ENCODE peak calls at places on chromosomes 1 and 21, in ten cellular contexts. D is endothelial cell of umbilical vein, R is MM.1S, M is heart right ventricle, C is neural progenitor cell, K is A673, T is colonic mucosa, V is aorta, U is hepatocyte, X is HAP-1. O is an unnamed sample. For H3K4me1, the result is how much of the 10 kb centered on the place peaks cover.

GRCh38 chr1:101174722-101175121 is 62.1 kb upstream of the S1PR1 start:
- DNase-seq in K (no peak), T (no peak), M (no peak), C (no peak), V (no peak), D (no peak), X (no peak), R (no peak), U (no peak), O (no peak)

GRCh38 chr1:230636575-230637163 is 5.6 kb upstream of the COG2 start:
- DNase-seq in R (no peak), D (no peak), X (no peak), C (no peak), M (no peak), T (no peak), V (no peak), K (no peak), U (no peak), O (no peak)

GRCh38 chr1:36934061-36934460 is 100.3 kb downstream of the GRIK3 start:
- DNase-seq in C (no peak), V (no peak), M (no peak), U (no peak), T (no peak), D (no peak), R (no peak), K (no peak), X (no peak), O (no peak)

GRCh38 chr21:9837946-9838801 is 683.2 kb upstream of the TPTE start:
- DNase-seq in C (no peak), K (no peak), U (peak), X (no peak), R (no peak), T (no peak), M (no peak), D (no peak), V (peak), O (no peak)

GRCh38 chr1:196152086-196152485 is 456.2 kb downstream of the KCNT2 start:
- DNase-seq in C (no peak), T (peak), U (peak), D (peak), V (no peak), M (no peak), K (no peak), R (peak), X (no peak), O (peak)

GRCh38 chr1:204806943-204807624 is 63.6 kb upstream of the NFASC start:
- DNase-seq in C (peak), M (peak), X (peak), T (peak), U (peak), K (peak), V (peak), D (peak), R (peak), O (peak)

GRCh38 chr21:31339736-31340135 is 4.3 kb downstream of the TIAM1 start:
- DNase-seq in M (no peak), R (no peak), V (no peak), C (no peak), T (no peak), X (no peak), D (no peak), K (no peak), U (no peak), O (no peak)

GRCh38 chr21:40707271-40707670 is 139.7 kb downstream of the DSCAM start:
- DNase-seq in D (no peak), V (no peak), M (no peak), K (no peak), T (no peak), C (no peak), X (no peak), R (no peak), U (no peak), O (no peak)

GRCh38 chr1:29352719-29353420 is 116.5 kb downstream of the PTPRU start:
- DNase-seq in T (no peak), R (no peak), U (no peak), M (no peak), D (no peak), X (no peak), V (no peak), K (no peak), C (no peak), O (no peak)

GRCh38 chr1:6631058-6631457 is 6.4 kb downstream of the THAP3 start:
- DNase-seq in K (no peak), M (no peak), R (no peak), C (no peak), U (no peak), T (no peak), D (no peak), V (no peak), X (no peak), O (no peak)

GRCh38 chr21:34319585-34319984 is 44.2 kb upstream of the KCNE2 start:
- DNase-seq in X (no peak), M (no peak), V (no peak), U (no peak), R (no peak), C (no peak), T (no peak), K (no peak), D (no peak), O (no peak)

GRCh38 chr21:17613242-17613676 is 558 bp upstream of the BTG3 start:
- DNase-seq in C (no peak), M (peak), V (peak), D (peak), X (no peak), U (peak), R (no peak), T (peak), K (peak), O (peak)

GRCh38 chr1:243495442-243496172 is 239.8 kb downstream of the SDCCAG8 start:
- DNase-seq in D (no peak), T (no peak), M (peak), V (no peak), X (no peak), U (peak), R (no peak), K (peak), C (no peak), O (no peak)

GRCh38 chr1:63795455-63795854 is 21.6 kb downstream of the ROR1 start:
- DNase-seq in T (no peak), D (no peak), K (no peak), V (no peak), X (no peak), M (no peak), R (no peak), C (no peak), U (no peak), O (no peak)

GRCh38 chr1:159869173-159869572 is 6.7 kb upstream of the VSIG8 start:
- DNase-seq in R (peak), C (no peak), T (no peak), U (no peak), D (no peak), K (no peak), V (no peak), X (no peak), M (no peak), O (no peak)

GRCh38 chr1:10510520-10511493 is 36.1 kb downstream of the PEX14 start:
- DNase-seq in D (peak), T (peak), V (no peak), M (no peak), K (peak), C (no peak), X (no peak), R (no peak), U (peak), O (peak)

GRCh38 chr1:154866257-154866994 is 3.7 kb downstream of the KCNN3 start:
- DNase-seq in T (no peak), R (no peak), C (no peak), X (no peak), V (no peak), D (no peak), K (no peak), U (no peak), M (no peak), O (no peak)

GRCh38 chr1:3501856-3502665 is 47.6 kb downstream of the ARHGEF16 start:
- DNase-seq in X (peak), M (peak), U (peak), T (peak), R (no peak), K (peak), D (peak), V (peak), C (peak), O (peak)

GRCh38 chr1:34792868-34793727 is at the start of gene GJA4:
- DNase-seq in V (peak), T (no peak), C (peak), M (peak), R (no peak), U (no peak), K (no peak), X (no peak), D (peak), O (no peak)

GRCh38 chr1:228081144-228081543 is 1.4 kb upstream of the ARF1 start:
- DNase-seq in C (no peak), D (no peak), X (no peak), T (no peak), V (peak), K (no peak), U (no peak), M (no peak), R (no peak), O (no peak)

GRCh38 chr1:8252266-8252951 is 65.5 kb upstream of the SLC45A1 start:
- DNase-seq in T (no peak), R (no peak), C (no peak), U (no peak), D (no peak), K (no peak), X (no peak), V (no peak), M (no peak), O (no peak)

GRCh38 chr1:8257621-8258020 is 60.3 kb upstream of the SLC45A1 start:
- DNase-seq in U (no peak), C (no peak), R (no peak), V (peak), X (no peak), K (no peak), D (no peak), M (no peak), T (no peak), O (no peak)

GRCh38 chr1:8256321-8256720 is 61.6 kb upstream of the SLC45A1 start:
- DNase-seq in U (no peak), D (no peak), K (no peak), M (no peak), T (no peak), C (no peak), X (no peak), V (no peak), R (no peak), O (no peak)

GRCh38 chr1:8259498-8260290 is 58.2 kb upstream of the SLC45A1 start:
- DNase-seq in M (no peak), K (no peak), C (no peak), V (peak), T (peak), R (no peak), X (no peak), U (peak), D (peak), O (peak)

DNA sequence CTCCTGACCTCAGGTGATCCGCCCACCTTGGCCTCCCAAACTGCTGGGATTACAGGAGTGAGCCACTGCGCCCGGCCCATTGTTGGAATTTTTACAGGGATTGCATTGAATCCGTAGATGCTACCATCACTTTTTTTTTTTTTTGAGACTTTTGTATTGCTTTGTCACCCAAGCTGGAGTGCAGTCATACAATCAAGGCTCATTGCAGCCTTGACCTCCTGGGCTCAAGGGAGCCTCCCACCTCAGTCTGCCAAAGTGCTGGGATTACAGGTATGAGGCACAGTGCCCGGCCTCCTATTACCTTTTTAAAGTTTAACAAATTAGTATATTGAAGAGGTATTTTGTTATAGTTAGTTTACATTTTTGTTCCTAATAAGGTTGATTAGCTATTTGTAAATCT is 62.2 kb upstream of the SLC45A1 start:
- DNase-seq in T (no peak), D (no peak), X (no peak), C (no peak), K (no peak), U (no peak), R (no peak), M (no peak), V (no peak), O (no peak)
- H3K4me1 ChIP-seq in T (under half), D (under half), X (under half), C (under half), K (under half), U (under half), R (under half), M (under half), V (under half), O (under half)

GRCh38 chr1:81808760-81809159 is 8.0 kb downstream of the ADGRL2 start:
- DNase-seq in M (no peak), D (no peak), K (peak), U (peak), X (peak), T (no peak), V (no peak), C (peak), R (no peak), O (no peak)
- H3K4me3 ChIP-seq in M (peak), D (no peak), K (no peak), U (no peak), X (no peak), T (no peak), V (peak), C (peak), R (no peak), O (no peak)

GRCh38 chr1:156075158-156075557 is 7.1 kb downstream of the MEX3A start:
- DNase-seq in M (no peak), R (no peak), V (no peak), U (no peak), C (peak), K (no peak), D (no peak), X (no peak), T (no peak), O (no peak)

GRCh38 chr1:156075775-156076204 is 6.5 kb downstream of the MEX3A start:
- DNase-seq in D (no peak), M (no peak), R (no peak), K (no peak), U (no peak), C (peak), V (no peak), X (no peak), T (no peak), O (no peak)

GRCh38 chr1:156073110-156073693 is 9.1 kb downstream of the MEX3A start:
- DNase-seq in K (no peak), D (no peak), T (no peak), U (no peak), V (no peak), C (no peak), M (no peak), R (no peak), X (no peak), O (no peak)

GRCh38 chr1:156073740-156074139 is 8.5 kb downstream of the MEX3A start:
- DNase-seq in X (peak), U (no peak), T (no peak), V (no peak), D (no peak), K (peak), R (no peak), M (no peak), C (peak), O (no peak)

GRCh38 chr1:156074661-156075060 is 7.6 kb downstream of the MEX3A start:
- DNase-seq in V (no peak), X (no peak), R (no peak), D (no peak), K (no peak), M (no peak), T (no peak), U (no peak), C (peak), O (no peak)
- H3K4me1 ChIP-seq in V (under half), X (under half), R (under half), D (under half), K (half or more), M (under half), T (under half), U (under half), C (half or more), O (under half)

GRCh38 chr21:21175798-21176334 is 177.7 kb downstream of the NCAM2 start:
- DNase-seq in M (no peak), V (no peak), C (no peak), R (peak), T (no peak), D (no peak), U (no peak), X (no peak), K (no peak), O (no peak)
- H3K4me3 ChIP-seq in M (peak), V (no peak), C (no peak), R (no peak), T (no peak), D (no peak), U (no peak), X (no peak), K (no peak), O (no peak)

DNA sequence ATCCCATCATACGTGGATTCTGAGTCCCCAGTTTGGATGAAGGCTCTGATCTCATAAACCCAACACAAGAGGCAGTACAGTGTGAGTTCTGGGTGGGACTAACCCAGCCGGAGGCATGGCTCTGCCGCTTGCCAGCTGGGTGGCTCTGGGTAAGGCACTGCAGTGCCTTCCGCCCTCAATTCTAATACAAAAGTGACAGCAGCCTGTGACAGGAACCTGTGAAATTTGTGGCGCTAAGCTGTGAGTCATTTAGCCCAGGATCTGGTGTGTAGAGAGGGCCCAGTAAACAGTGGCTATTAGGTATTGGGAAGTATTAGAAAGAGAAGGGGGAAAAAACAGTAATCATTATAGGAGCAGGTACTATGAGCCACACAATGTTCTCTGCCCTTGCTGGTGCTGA is 23.3 kb downstream of the HSPG2 start:
- DNase-seq in R (no peak), U (no peak), X (no peak), T (no peak), K (no peak), M (no peak), V (no peak), D (peak), C (no peak), O (no peak)
- H3K4me1 ChIP-seq in R (under half), U (under half), X (under half), T (under half), K (under half), M (half or more), V (under half), D (half or more), C (under half), O (under half)

GRCh38 chr1:108983114-108983513 is 19.8 kb upstream of the CLCC1 start:
- DNase-seq in U (no peak), K (no peak), T (no peak), M (no peak), X (no peak), D (no peak), R (no peak), C (no peak), V (no peak), O (no peak)
- H3K4me3 ChIP-seq in U (no peak), K (no peak), T (no peak), M (no peak), X (no peak), D (no peak), R (no peak), C (no peak), V (no peak), O (no peak)

DNA sequence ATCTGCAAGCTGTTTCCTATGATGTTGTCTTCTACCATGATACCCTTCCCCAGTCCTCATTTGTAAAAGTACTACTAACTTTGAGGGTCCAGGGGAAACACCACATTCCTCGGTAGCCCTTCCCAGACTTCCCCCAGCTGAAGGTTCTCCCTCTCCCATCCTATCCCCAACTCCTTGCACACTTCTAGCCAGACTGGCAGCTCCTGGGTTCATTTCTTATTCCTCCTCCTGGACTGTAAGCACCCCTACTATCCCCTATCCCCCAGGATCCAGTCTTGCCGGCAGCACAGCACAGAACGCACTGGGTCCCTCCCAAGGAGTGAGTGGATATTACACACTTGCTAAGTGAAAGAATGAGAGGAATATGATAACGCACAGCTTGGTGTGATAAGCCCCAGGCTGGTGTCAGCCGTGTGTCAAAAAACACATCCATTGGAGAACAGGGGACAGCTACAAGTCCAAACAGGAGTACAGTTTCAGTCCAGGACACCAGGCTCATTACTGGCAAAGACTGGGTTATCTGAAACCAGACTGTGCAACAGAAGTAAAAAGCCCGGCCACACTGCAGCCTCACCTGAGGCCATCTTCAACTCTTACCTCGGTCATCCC is 100.2 kb downstream of the SSBP3 start:
- DNase-seq in K (no peak), D (no peak), U (no peak), R (no peak), V (no peak), X (no peak), C (no peak), T (no peak), M (no peak), O (no peak)
- H3K4me1 ChIP-seq in K (under half), D (under half), U (under half), R (under half), V (under half), X (under half), C (under half), T (under half), M (half or more), O (under half)